ENCODE peak calls at places on chromosomes 12 and 14, in ten cellular contexts. D, M, B, K, P, A, X, Y, T and F are unnamed samples.

GRCh38 chr14:55117816-55118441 is 11.1 kb upstream of the LGALS3 start:
- DNase-seq in P (no peak), Y (no peak), T (no peak), A (no peak), X (no peak), M (no peak), K (no peak), D (no peak), B (no peak), F (no peak)

GRCh38 chr12:104218935-104219334 is 3.4 kb downstream of the TXNRD1 start:
- DNase-seq in D (no peak), M (no peak), T (no peak), B (no peak), X (no peak), Y (no peak), K (no peak), P (peak; percentile 30), A (no peak), F (no peak)

GRCh38 chr12:102811125-102811737 is 105.8 kb downstream of the PAH start:
- DNase-seq in X (no peak), B (no peak), Y (peak; percentile 27), D (no peak), A (peak; percentile 37), T (peak; percentile 44), K (peak; percentile 58), M (peak; percentile 43), P (peak; percentile 4), F (peak; percentile 43)

GRCh38 chr12:55974308-55974724 is 438 bp downstream of the RAB5B start:
- DNase-seq in M (peak; percentile 62), A (peak; percentile 60), T (peak; percentile 44), X (no peak), B (no peak), Y (peak; percentile 67), K (peak; percentile 39), P (peak; percentile 45), D (peak; percentile 34), F (peak; percentile 67)

GRCh38 chr12:48901278-48901677 is 24.0 kb downstream of the FKBP11 start:
- DNase-seq in Y (no peak), D (no peak), X (no peak), K (no peak), T (peak; percentile 70), B (no peak), M (peak; percentile 15), A (no peak), P (no peak), F (no peak)

GRCh38 chr12:16788888-16789790 is 183.2 kb upstream of the LMO3 start:
- DNase-seq in D (no peak), K (peak; percentile 11), X (no peak), A (no peak), M (no peak), Y (no peak), T (peak; percentile 15), B (no peak), P (no peak), F (no peak)

GRCh38 chr12:100555722-100556121 is 17.8 kb upstream of the GAS2L3 start:
- DNase-seq in T (no peak), K (no peak), B (no peak), X (no peak), Y (no peak), A (peak; percentile 64), D (no peak), P (peak; percentile 55), M (no peak), F (no peak)

GRCh38 chr12:1662761-1663439 is 28.0 kb upstream of the ADIPOR2 start:
- DNase-seq in A (peak; percentile 83), M (peak; percentile 45), B (no peak), P (peak; percentile 37), K (peak; percentile 58), Y (peak; percentile 28), T (peak; percentile 30), X (peak; percentile 26), D (no peak), F (no peak)

GRCh38 chr12:111532741-111533140 is 66.4 kb downstream of the ATXN2 start:
- DNase-seq in T (no peak), D (no peak), K (no peak), P (no peak), Y (no peak), A (no peak), X (no peak), B (no peak), M (no peak), F (peak; percentile 5)

GRCh38 chr12:98154850-98155249 is 360.5 kb upstream of the TMPO start:
- DNase-seq in D (no peak), K (peak; percentile 43), A (peak; percentile 7), B (no peak), M (no peak), Y (no peak), T (no peak), X (no peak), P (no peak), F (peak; percentile 68)

GRCh38 chr12:57005980-57006808 is at the start of gene ZBTB39:
- DNase-seq in B (no peak), X (peak; percentile 72), P (peak; percentile 53), Y (peak; percentile 64), T (peak; percentile 97), M (peak; percentile 80), D (no peak), K (peak; percentile 84), A (peak; percentile 89), F (peak; percentile 82)

GRCh38 chr14:59632381-59632780 is 55.8 kb upstream of the CCDC175 start:
- DNase-seq in M (peak; percentile 52), T (peak; percentile 75), Y (peak; percentile 22), X (no peak), D (no peak), K (peak; percentile 60), A (peak; percentile 39), P (no peak), B (no peak), F (no peak)

GRCh38 chr12:64236549-64236948 is 14.5 kb upstream of the KICS2 start:
- DNase-seq in A (no peak), K (no peak), Y (no peak), T (no peak), P (peak; percentile 26), D (no peak), X (no peak), M (no peak), B (no peak), F (no peak)

GRCh38 chr12:100982511-100983183 is 188.1 kb downstream of the ANO4 start:
- DNase-seq in A (no peak), P (no peak), B (no peak), M (no peak), K (no peak), X (no peak), T (no peak), D (no peak), Y (no peak), F (no peak)

GRCh38 chr12:102874819-102875218 is 42.2 kb downstream of the PAH start:
- DNase-seq in P (no peak), T (no peak), K (no peak), D (peak; percentile 22), A (no peak), B (no peak), Y (no peak), M (no peak), X (no peak), F (no peak)

GRCh38 chr14:66003082-66003740 is 483.0 kb upstream of the CCDC196 start:
- DNase-seq in B (no peak), A (no peak), K (no peak), M (no peak), D (no peak), X (no peak), P (no peak), Y (no peak), T (no peak), F (no peak)

GRCh38 chr14:69768873-69769272 is 1.9 kb downstream of the SRSF5 start:
- DNase-seq in M (no peak), D (no peak), X (no peak), A (no peak), B (no peak), K (no peak), P (no peak), T (no peak), Y (no peak), F (no peak)

GRCh38 chr12:89029961-89030360 is 322.3 kb downstream of the DUSP6 start:
- DNase-seq in B (no peak), X (no peak), A (no peak), Y (no peak), D (no peak), K (no peak), T (no peak), M (no peak), P (no peak), F (no peak)

GRCh38 chr12:104695453-104696148 is 238.9 kb downstream of the CHST11 start:
- DNase-seq in P (peak; percentile 74), K (no peak), X (peak; percentile 41), A (no peak), T (peak; percentile 49), B (peak; percentile 59), M (peak; percentile 92), Y (peak; percentile 80), D (no peak), F (no peak)

GRCh38 chr14:103693514-103693913 is 21.7 kb downstream of the XRCC3 start:
- DNase-seq in T (no peak), X (no peak), D (no peak), Y (no peak), A (no peak), B (no peak), M (no peak), K (no peak), P (no peak), F (no peak)

GRCh38 chr14:31161274-31161673 is 46.3 kb downstream of the HECTD1 start:
- DNase-seq in A (no peak), P (peak; percentile 11), X (no peak), M (no peak), B (no peak), Y (no peak), T (no peak), K (no peak), D (no peak), F (no peak)

GRCh38 chr12:78009031-78009430 is 178.3 kb downstream of the NAV3 start:
- DNase-seq in T (no peak), D (no peak), X (no peak), B (no peak), A (no peak), P (no peak), M (no peak), K (no peak), Y (no peak), F (no peak)

GRCh38 chr14:39369029-39369428 is 63.2 kb downstream of the FBXO33 start:
- DNase-seq in T (no peak), D (no peak), X (no peak), B (no peak), A (no peak), P (no peak), Y (no peak), M (no peak), K (no peak), F (no peak)